ENCODE peak calls at places on chromosomes 6 and 20, in nine cellular contexts. V is pancreas; G is psoas muscle; Y is BE2C; I is fibroblast of lung; R is CD8-positive, alpha-beta T cell; J is left lung; U is breast epithelium; X is transverse colon. B is an unnamed sample.

GRCh38 chr6:143223895-143224294 is 163.2 kb downstream of the AIG1 start:
- DNase-seq in I (no peak), U (no peak), R (no peak), X (peak; percentile 69), G (peak; percentile 49), J (no peak), Y (no peak), V (peak; percentile 53), B (peak; percentile 89)

GRCh38 chr6:3414704-3415453 is 42.0 kb downstream of the SLC22A23 start:
- DNase-seq in Y (no peak), U (no peak), G (no peak), R (peak; percentile 8), V (no peak), J (no peak), I (peak; percentile 90), X (no peak), B (no peak)

GRCh38 chr6:37783831-37784584 is 35.5 kb upstream of the ZFAND3 start:
- DNase-seq in R (no peak), V (no peak), Y (peak; percentile 52), J (peak; percentile 83), G (peak; percentile 68), U (no peak), I (peak; percentile 29), X (no peak), B (no peak)

GRCh38 chr6:54856137-54856536 is 9.6 kb downstream of the FAM83B start:
- DNase-seq in I (no peak), V (no peak), G (no peak), U (no peak), X (peak; percentile 62), R (no peak), Y (no peak), J (no peak), B (no peak)

GRCh38 chr6:155244434-155244833 is 19.4 kb upstream of the CLDN20 start:
- DNase-seq in X (no peak), I (no peak), U (no peak), J (no peak), Y (no peak), V (no peak), R (no peak), G (no peak), B (no peak)

GRCh38 chr6:50791900-50792508 is 26.7 kb upstream of the TFAP2B start:
- DNase-seq in V (no peak), G (no peak), I (peak; percentile 4), J (no peak), R (no peak), U (no peak), Y (peak; percentile 19), X (no peak), B (no peak)

GRCh38 chr20:56624786-56625681 is 4.1 kb upstream of the TFAP2C start:
- DNase-seq in X (no peak), J (no peak), R (no peak), G (no peak), U (no peak), V (no peak), Y (no peak), I (no peak), B (no peak)

GRCh38 chr6:136123464-136123863 is 126.6 kb downstream of the MTFR2 start:
- DNase-seq in J (no peak), X (no peak), Y (no peak), G (no peak), V (no peak), I (peak; percentile 63), U (no peak), R (no peak), B (no peak)

GRCh38 chr6:4870821-4871494 is 94.8 kb downstream of the CDYL start:
- DNase-seq in G (no peak), J (no peak), I (no peak), R (no peak), X (no peak), V (no peak), U (no peak), Y (no peak), B (no peak)

GRCh38 chr6:46175446-46175845 is 4.7 kb upstream of the ENPP5 start:
- DNase-seq in I (no peak), V (no peak), G (no peak), J (no peak), R (no peak), X (no peak), Y (no peak), U (no peak), B (no peak)

GRCh38 chr6:130906736-130907381 is 79.7 kb downstream of the SMLR1 start:
- DNase-seq in I (peak; percentile 82), X (no peak), V (no peak), Y (no peak), J (no peak), R (no peak), G (no peak), U (no peak), B (no peak)

GRCh38 chr20:23047738-23048214 is 1.7 kb downstream of the THBD start:
- DNase-seq in R (no peak), V (peak; percentile 70), X (no peak), Y (no peak), U (no peak), G (peak; percentile 72), I (no peak), J (peak; percentile 89), B (peak; percentile 39)

GRCh38 chr20:50710492-50711063 is 19.2 kb upstream of the RIPOR3 start:
- DNase-seq in V (no peak), G (no peak), J (no peak), R (no peak), I (peak; percentile 29), U (no peak), Y (no peak), X (no peak), B (peak; percentile 63)

GRCh38 chr6:1405221-1405620 is 15.8 kb downstream of the FOXF2 start:
- DNase-seq in V (no peak), U (peak; percentile 25), J (no peak), G (no peak), I (no peak), Y (no peak), X (no peak), R (no peak), B (no peak)

DNA sequence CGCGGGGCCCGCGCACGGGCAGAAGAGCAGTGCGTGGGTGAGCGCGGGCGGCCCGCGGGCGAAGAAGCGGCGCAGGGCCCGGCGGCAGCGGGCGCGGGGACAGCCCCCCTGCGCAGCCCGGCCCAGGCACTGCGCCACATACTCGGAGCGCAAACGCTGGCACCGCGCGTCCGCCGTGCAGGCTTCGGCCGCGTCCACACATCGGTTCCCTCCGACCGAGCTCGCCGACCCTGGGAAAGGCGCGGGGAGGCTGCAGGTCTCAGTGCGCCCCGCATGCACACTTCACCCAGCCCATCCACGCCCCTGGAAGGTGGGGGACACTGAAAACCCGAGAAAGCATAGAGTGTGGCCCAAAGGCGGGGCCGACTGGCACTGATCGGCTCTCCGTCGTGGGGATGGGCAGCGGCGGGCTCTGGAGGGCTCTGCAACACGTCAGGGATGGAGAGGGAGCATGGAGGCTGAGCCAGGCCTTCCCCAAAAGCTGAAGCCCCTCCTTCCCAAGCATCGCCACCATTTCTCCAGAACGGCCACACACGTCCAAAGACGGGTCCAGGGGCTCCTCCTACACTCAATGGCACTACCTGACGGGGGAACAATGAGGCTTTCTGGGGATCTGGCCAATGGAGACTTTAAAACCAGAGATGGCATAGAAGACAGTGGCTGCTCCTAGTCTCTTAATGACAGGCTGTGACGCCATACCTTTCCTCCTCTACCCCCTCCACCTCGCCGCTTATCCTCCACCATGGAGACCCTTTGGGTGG is 2.0 kb downstream of the GFRA4 start:
- DNase-seq in R (no peak), I (no peak), Y (no peak), V (no peak), U (no peak), J (peak; percentile 60), G (peak; percentile 47), X (no peak), B (peak; percentile 29)
- H3K4me1 ChIP-seq in R (peaks cover 14% of the 10 kb centered on the region), I (no peaks in the 10 kb centered on the region), Y (no peaks in the 10 kb centered on the region), V (no peaks in the 10 kb centered on the region), U (peaks cover 5% of the 10 kb centered on the region), J (peaks cover 11% of the 10 kb centered on the region), G (no peaks in the 10 kb centered on the region), X (no peaks in the 10 kb centered on the region), B (no peaks in the 10 kb centered on the region)

DNA sequence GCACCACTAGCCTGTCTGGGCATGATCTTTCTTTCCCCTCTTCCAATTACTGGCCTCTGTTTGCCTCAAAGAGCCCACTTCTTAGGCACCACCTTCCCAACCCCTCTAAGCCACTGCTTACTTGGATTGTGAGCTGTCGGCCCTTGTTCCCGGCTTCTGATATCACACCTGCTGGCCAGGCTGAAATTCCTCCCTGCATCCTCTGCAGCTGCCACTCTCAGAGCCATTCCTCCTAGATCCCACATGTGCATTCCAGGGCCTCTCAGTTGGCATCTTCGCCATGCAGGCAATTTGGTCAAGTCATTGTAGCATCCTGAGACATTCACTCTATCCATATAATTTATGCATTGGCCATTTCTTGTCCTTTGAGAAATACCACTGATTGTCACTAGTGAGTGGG is 135.9 kb downstream of the OLIG3 start:
- DNase-seq in J (no peak), G (no peak), Y (no peak), I (no peak), V (no peak), R (no peak), U (no peak), X (no peak), B (no peak)
- TF ChIP-seq CTCF in J (no peak), G (no peak), Y (no peak), I (no peak), V (no peak), R (no peak), U (no peak), X (no peak), B (no peak)

DNA sequence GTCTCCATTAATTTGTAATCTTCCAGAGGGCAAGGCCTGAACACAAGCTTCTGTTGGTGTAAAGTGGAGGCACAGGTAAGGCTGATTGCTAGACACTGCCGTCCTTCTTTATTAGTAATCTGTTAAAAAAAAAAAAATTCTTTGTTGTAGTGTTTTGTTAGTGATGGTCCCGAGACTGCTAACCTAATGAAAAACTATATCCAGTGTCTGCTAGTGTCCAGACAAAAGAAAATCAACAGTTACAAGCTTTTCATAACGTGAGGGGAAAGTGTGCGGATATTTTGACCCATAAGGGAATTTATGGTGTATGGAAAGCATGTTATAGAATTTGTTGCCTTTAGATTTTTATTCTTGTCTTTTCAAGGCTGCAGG is 4.2 kb upstream of the HIVEP1 start:
- DNase-seq in G (no peak), R (no peak), I (no peak), X (no peak), V (no peak), Y (no peak), U (no peak), J (no peak), B (no peak)
- H3K4me3 ChIP-seq in G (peak overlapping the region; percentile 88), R (peak overlapping the region; percentile 79), I (no peak overlapping the region), X (peak overlapping the region; percentile 67), V (peak overlapping the region; percentile 72), Y (peak overlapping the region; percentile 83), U (peak overlapping the region; percentile 79), J (peak overlapping the region; percentile 70), B (peak overlapping the region; percentile 66)

DNA sequence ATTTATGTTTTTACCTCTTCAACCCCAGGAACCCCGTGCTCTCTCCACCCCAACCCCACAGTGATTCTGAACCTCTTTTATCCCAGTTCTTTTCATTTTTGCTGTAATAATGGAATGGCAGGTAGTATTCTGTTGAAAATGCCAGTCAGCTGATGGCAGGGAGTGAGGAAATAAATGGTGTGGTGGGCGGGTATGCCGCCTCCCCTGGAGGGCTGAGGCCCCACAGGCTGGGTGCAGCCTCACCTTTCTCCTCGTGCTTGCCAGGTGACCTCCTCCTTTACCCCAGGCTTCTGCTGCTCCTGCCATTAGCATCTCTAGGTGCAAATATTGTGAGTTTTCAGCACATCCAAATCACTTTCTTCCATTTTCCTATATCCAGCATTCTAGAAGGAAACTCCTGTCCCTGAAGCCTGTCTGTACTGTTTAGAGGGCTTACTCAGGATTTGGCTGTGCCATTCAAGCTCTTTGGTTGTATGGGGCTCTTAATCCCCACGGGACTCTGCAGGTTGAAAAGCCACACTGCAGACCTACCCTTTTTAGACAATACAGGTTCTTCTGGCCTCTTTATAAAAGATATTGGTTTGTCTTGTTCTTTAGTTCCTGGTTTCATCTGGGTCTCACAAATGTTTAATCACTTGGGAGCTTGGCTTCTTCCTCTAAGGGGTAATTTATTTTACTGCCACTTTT is 201.8 kb downstream of the JARID2 start:
- DNase-seq in G (no peak), X (no peak), U (no peak), R (no peak), V (no peak), I (no peak), J (no peak), Y (no peak), B (no peak)
- H3K4me1 ChIP-seq in G (peaks cover 63% of the 10 kb centered on the region), X (no peaks in the 10 kb centered on the region), U (no peaks in the 10 kb centered on the region), R (peaks cover 15% of the 10 kb centered on the region), V (peaks cover 8% of the 10 kb centered on the region), I (peaks cover 6% of the 10 kb centered on the region), J (peaks cover 47% of the 10 kb centered on the region), Y (peaks cover 24% of the 10 kb centered on the region), B (peaks cover 12% of the 10 kb centered on the region)